ENCODE peak calls at places on chromosomes 16 and 17, in four cellular contexts. E is cardiac fibroblast, H is cardiac muscle cell, S is endothelial cell. N is an unnamed sample.

GRCh38 chr17:64420143-64420670 is 28.7 kb upstream of the MILR1 start:
- DNase-seq in E (peak; percentile 92), H (peak; percentile 88), S (peak; percentile 30), N (no peak)

GRCh38 chr17:47821424-47822379 is at the start of gene OSBPL7:
- DNase-seq in E (peak; percentile 81), H (peak; percentile 88), S (peak; percentile 59), N (peak; percentile 86)

GRCh38 chr17:57868007-57868774 is 18.3 kb upstream of the MRPS23 start:
- DNase-seq in E (peak; percentile 86), H (peak; percentile 91), S (no peak), N (peak; percentile 70)

GRCh38 chr17:32461853-32462617 is 17.7 kb downstream of the PSMD11 start:
- DNase-seq in E (peak; percentile 82), H (peak; percentile 64), S (peak; percentile 69), N (peak; percentile 85)

GRCh38 chr16:5639531-5639930 is 541.9 kb upstream of the EEF2KMT start:
- DNase-seq in E (no peak), H (no peak), S (no peak), N (no peak)

GRCh38 chr16:75624921-75625334 is 1.8 kb upstream of the ADAT1 start:
- DNase-seq in E (peak; percentile 24), H (peak; percentile 68), S (no peak), N (no peak)

GRCh38 chr17:43020789-43021738 is 1.1 kb downstream of the VAT1 start:
- DNase-seq in E (peak; percentile 76), H (peak; percentile 71), S (peak; percentile 56), N (peak; percentile 35)

GRCh38 chr17:5184284-5184683 is 7.4 kb downstream of the ZNF594 start:
- DNase-seq in E (no peak), H (no peak), S (no peak), N (no peak)

GRCh38 chr17:37651846-37652245 is 8.6 kb upstream of the DDX52 start:
- DNase-seq in E (no peak), H (no peak), S (no peak), N (no peak)

GRCh38 chr17:81329279-81329926 is 34.3 kb upstream of the SLC38A10 start:
- DNase-seq in E (peak; percentile 88), H (peak; percentile 86), S (no peak), N (no peak)

GRCh38 chr16:74748710-74749073 is 25.9 kb downstream of the FA2H start:
- DNase-seq in E (no peak), H (no peak), S (no peak), N (no peak)

GRCh38 chr16:60107920-60108319 is 1373.8 kb upstream of the GOT2 start:
- DNase-seq in E (no peak), H (no peak), S (no peak), N (no peak)

GRCh38 chr16:55144656-55145055 is 179.3 kb upstream of the IRX6 start:
- DNase-seq in E (no peak), H (no peak), S (no peak), N (no peak)

GRCh38 chr16:57485091-57485915 is 990 bp downstream of the DOK4 start:
- DNase-seq in E (no peak), H (no peak), S (no peak), N (no peak)

GRCh38 chr16:747978-748746 is 7.4 kb upstream of the CIAO3 start:
- DNase-seq in E (no peak), H (no peak), S (no peak), N (no peak)

GRCh38 chr17:50863221-50863843 is 2.8 kb downstream of the TOB1 start:
- DNase-seq in E (peak; percentile 60), H (peak; percentile 48), S (peak; percentile 63), N (peak; percentile 71)

GRCh38 chr16:50265260-50265659 is 1.1 kb upstream of the ADCY7 start:
- DNase-seq in E (no peak), H (no peak), S (no peak), N (peak; percentile 57)

GRCh38 chr17:27354491-27355081 is 60.7 kb downstream of the WSB1 start:
- DNase-seq in E (peak; percentile 33), H (no peak), S (no peak), N (no peak)

DNA sequence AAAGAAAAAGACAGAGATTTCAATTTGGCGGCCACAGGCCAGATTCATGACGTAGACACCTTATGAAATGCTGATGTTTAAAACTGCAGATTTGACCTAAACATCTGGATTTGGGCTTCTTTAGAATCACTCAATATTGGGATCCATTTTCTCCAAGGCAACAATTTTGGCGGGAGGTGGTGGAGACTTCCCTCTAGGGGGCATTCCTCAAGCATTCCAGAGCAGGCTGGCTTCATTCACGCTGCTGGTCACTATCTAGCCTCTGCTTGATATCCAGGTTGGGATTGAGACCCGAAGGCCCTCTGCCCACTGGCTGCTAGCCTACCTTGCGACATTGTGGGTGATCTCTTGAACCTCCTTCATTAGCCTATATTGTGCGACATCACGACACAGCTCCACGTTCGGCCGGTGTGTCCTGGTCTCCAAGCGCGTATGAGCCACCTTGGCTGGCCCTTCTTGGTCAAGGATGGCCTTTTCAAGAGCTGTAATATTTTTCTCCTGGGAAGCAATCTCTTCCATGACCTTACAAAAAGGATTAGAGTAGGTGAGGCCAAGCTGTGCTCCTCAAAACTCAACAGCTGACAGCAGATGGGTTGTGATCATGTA is 24.5 kb downstream of the FBXO39 start:
- DNase-seq in E (no peak), H (no peak), S (no peak), N (no peak)
- TF ChIP-seq CTCF in E (no peak), H (no peak), S (no peak), N (no peak)

GRCh38 chr17:76797441-76797840 is 59.5 kb downstream of the MFSD11 start:
- DNase-seq in E (no peak), H (no peak), S (no peak), N (no peak)

GRCh38 chr17:76791053-76791980 is 53.4 kb downstream of the MFSD11 start:
- DNase-seq in E (peak; percentile 63), H (peak; percentile 49), S (no peak), N (peak; percentile 68)

GRCh38 chr17:76792348-76792747 is 54.4 kb downstream of the MFSD11 start:
- DNase-seq in E (no peak), H (no peak), S (no peak), N (no peak)

GRCh38 chr17:76796081-76796480 is 58.2 kb downstream of the MFSD11 start:
- DNase-seq in E (no peak), H (no peak), S (no peak), N (no peak)

GRCh38 chr17:76793775-76794174 is 55.9 kb downstream of the MFSD11 start:
- DNase-seq in E (peak; percentile 52), H (peak; percentile 34), S (peak; percentile 31), N (peak; percentile 16)
- TF ChIP-seq CTCF in E (peak; percentile 56), H (peak; percentile 40), S (no peak), N (no peak)

GRCh38 chr16:81451753-81452680 is 7.4 kb downstream of the CMIP start:
- DNase-seq in E (no peak), H (peak; percentile 36), S (no peak), N (peak; percentile 80)

GRCh38 chr16:81449241-81449640 is 4.6 kb downstream of the CMIP start:
- DNase-seq in E (no peak), H (no peak), S (no peak), N (peak; percentile 14)

GRCh38 chr16:81449899-81450608 is 5.4 kb downstream of the CMIP start:
- DNase-seq in E (no peak), H (no peak), S (no peak), N (no peak)

GRCh38 chr16:81453091-81453728 is 8.6 kb downstream of the CMIP start:
- DNase-seq in E (no peak), H (no peak), S (no peak), N (no peak)

DNA sequence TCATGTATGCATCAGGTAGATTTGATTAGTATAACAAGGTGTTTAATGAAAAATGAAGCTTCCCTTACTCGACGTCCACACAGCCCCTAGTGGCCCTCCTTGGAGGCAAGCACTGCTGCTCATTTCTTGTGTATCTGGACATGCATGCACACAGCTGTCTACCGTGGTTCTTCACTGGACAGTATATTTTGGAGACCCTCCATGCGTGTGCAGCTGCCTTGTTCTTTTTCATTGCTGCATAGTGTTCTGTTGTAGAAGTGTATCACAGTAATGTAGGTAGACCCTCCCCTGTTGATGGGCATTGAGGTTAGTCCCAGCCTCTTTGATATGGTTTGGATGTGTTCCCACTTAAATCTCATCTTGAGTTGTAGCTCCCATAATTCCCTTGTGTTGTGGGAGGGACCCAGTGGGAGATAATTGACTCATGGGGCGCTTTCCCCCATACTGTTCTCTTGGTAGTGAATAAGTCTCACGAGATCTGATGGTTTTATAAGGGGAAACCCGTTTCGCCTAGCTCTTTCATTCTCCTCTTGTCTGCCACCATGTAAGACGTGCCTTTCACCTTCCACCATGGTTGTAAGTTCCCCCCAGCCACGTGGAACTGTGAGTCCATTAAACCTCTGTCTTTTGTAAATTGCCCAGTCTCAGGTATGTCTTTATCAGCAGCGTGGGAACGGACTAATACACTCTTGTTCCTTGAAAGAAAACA is 6.3 kb downstream of the CMIP start:
- DNase-seq in E (no peak), H (no peak), S (no peak), N (peak; percentile 47)
- TF ChIP-seq CTCF in E (no peak), H (no peak), S (no peak), N (no peak)

GRCh38 chr16:30067584-30067916 is 2.0 kb downstream of the ALDOA start:
- DNase-seq in E (no peak), H (no peak), S (no peak), N (no peak)

GRCh38 chr16:30065943-30066881 is 652 bp downstream of the ALDOA start:
- DNase-seq in E (peak; percentile 76), H (peak; percentile 72), S (no peak), N (peak; percentile 62)

GRCh38 chr16:30065112-30065942 is at the start of gene ALDOA:
- DNase-seq in E (peak; percentile 99), H (peak; percentile 100), S (peak; percentile 94), N (peak; percentile 99)

GRCh38 chr16:30068333-30068732 is 2.8 kb downstream of the ALDOA start:
- DNase-seq in E (no peak), H (no peak), S (no peak), N (no peak)

DNA sequence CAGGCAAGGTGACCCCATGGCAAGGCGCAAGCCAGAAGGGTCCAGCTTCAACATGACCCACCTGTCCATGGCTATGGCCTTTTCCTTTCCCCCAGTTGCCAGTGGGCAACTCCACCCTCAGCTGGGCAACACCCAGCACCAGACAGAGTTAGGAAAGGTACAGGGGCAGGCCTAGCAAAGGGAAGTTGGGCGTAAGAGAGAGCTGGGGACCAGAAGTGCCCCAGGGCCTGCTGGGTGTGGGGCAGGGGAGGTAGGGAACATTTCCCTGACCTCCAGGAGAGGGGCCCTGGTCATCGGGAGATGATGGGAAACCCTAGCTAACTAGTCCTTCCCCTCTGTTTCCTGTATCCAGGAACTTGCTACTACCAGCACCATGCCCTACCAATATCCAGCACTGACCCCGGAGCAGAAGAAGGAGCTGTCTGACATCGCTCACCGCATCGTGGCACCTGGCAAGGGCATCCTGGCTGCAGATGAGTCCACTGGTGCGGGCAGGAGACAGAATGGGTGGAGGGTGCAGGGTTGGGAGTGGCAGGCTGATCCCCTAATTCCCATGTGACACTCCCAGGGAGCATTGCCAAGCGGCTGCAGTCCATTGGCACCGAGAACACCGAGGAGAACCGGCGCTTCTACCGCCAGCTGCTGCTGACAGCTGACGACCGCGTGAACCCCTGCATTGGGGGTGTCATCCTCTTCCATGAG is 1.5 kb downstream of the ALDOA start:
- DNase-seq in E (no peak), H (no peak), S (no peak), N (no peak)
- TF ChIP-seq CTCF in E (no peak), H (no peak), S (no peak), N (no peak)